ENCODE peak calls at places on chromosome 1, in eight cellular contexts. One of them, this sample, is unnamed.

GRCh38 chr1:24373044-24373443 is 40.5 kb downstream of the STPG1 start:
- DNase-seq in naive B cell: peak
- DNase-seq in GM12865: peak
- DNase-seq in lung: no peak
- DNase-seq in CD8-positive, alpha-beta T cell: no peak
- DNase-seq in activated gamma-delta T cell: no peak
- DNase-seq in H9: no peak
- DNase-seq in HCEC 1CT: no peak
- DNase-seq in this sample: no peak

GRCh38 chr1:66368261-66368660 is 165.7 kb upstream of the SGIP1 start:
- DNase-seq in H9: no peak
- DNase-seq in lung: no peak
- DNase-seq in GM12865: no peak
- DNase-seq in CD8-positive, alpha-beta T cell: no peak
- DNase-seq in HCEC 1CT: no peak
- DNase-seq in naive B cell: no peak
- DNase-seq in activated gamma-delta T cell: no peak
- DNase-seq in this sample: no peak

GRCh38 chr1:183568176-183569041 is 21.9 kb downstream of the NCF2 start:
- DNase-seq in H9: no peak
- DNase-seq in activated gamma-delta T cell: no peak
- DNase-seq in lung: no peak
- DNase-seq in CD8-positive, alpha-beta T cell: no peak
- DNase-seq in naive B cell: no peak
- DNase-seq in HCEC 1CT: no peak
- DNase-seq in GM12865: no peak
- DNase-seq in this sample: no peak

GRCh38 chr1:173039621-173040020 is 11.1 kb downstream of the TNFSF18 start:
- DNase-seq in HCEC 1CT: no peak
- DNase-seq in CD8-positive, alpha-beta T cell: no peak
- DNase-seq in H9: no peak
- DNase-seq in activated gamma-delta T cell: no peak
- DNase-seq in GM12865: no peak
- DNase-seq in naive B cell: no peak
- DNase-seq in lung: no peak
- DNase-seq in this sample: no peak

GRCh38 chr1:229117664-229118300 is 153.1 kb upstream of the RAB4A start:
- DNase-seq in GM12865: no peak
- DNase-seq in CD8-positive, alpha-beta T cell: no peak
- DNase-seq in H9: no peak
- DNase-seq in lung: peak
- DNase-seq in activated gamma-delta T cell: no peak
- DNase-seq in naive B cell: no peak
- DNase-seq in HCEC 1CT: no peak
- DNase-seq in this sample: peak

GRCh38 chr1:245592083-245592460 is 437.3 kb downstream of the KIF26B start:
- DNase-seq in CD8-positive, alpha-beta T cell: no peak
- DNase-seq in activated gamma-delta T cell: no peak
- DNase-seq in GM12865: no peak
- DNase-seq in HCEC 1CT: no peak
- DNase-seq in naive B cell: no peak
- DNase-seq in lung: no peak
- DNase-seq in H9: no peak
- DNase-seq in this sample: no peak

GRCh38 chr1:239293350-239294111 is 92.8 kb upstream of the CHRM3 start:
- DNase-seq in activated gamma-delta T cell: no peak
- DNase-seq in lung: no peak
- DNase-seq in GM12865: no peak
- DNase-seq in H9: no peak
- DNase-seq in HCEC 1CT: no peak
- DNase-seq in naive B cell: no peak
- DNase-seq in CD8-positive, alpha-beta T cell: no peak
- DNase-seq in this sample: no peak

GRCh38 chr1:203324103-203325003 is 19.0 kb downstream of the BTG2 start:
- DNase-seq in activated gamma-delta T cell: no peak
- DNase-seq in naive B cell: no peak
- DNase-seq in H9: no peak
- DNase-seq in CD8-positive, alpha-beta T cell: no peak
- DNase-seq in lung: peak
- DNase-seq in HCEC 1CT: no peak
- DNase-seq in GM12865: peak
- DNase-seq in this sample: no peak

GRCh38 chr1:21904475-21904724 is 32.7 kb downstream of the HSPG2 start:
- DNase-seq in naive B cell: no peak
- DNase-seq in H9: no peak
- DNase-seq in HCEC 1CT: no peak
- DNase-seq in lung: no peak
- DNase-seq in CD8-positive, alpha-beta T cell: no peak
- DNase-seq in GM12865: no peak
- DNase-seq in activated gamma-delta T cell: no peak
- DNase-seq in this sample: no peak

GRCh38 chr1:242228991-242229390 is 230.1 kb upstream of the MAP1LC3C start:
- DNase-seq in activated gamma-delta T cell: no peak
- DNase-seq in CD8-positive, alpha-beta T cell: no peak
- DNase-seq in lung: no peak
- DNase-seq in HCEC 1CT: no peak
- DNase-seq in naive B cell: no peak
- DNase-seq in GM12865: no peak
- DNase-seq in H9: no peak
- DNase-seq in this sample: no peak

GRCh38 chr1:214989341-214989740 is 93.2 kb upstream of the KCNK2 start:
- DNase-seq in GM12865: no peak
- DNase-seq in H9: no peak
- DNase-seq in naive B cell: no peak
- DNase-seq in CD8-positive, alpha-beta T cell: no peak
- DNase-seq in lung: no peak
- DNase-seq in HCEC 1CT: peak
- DNase-seq in activated gamma-delta T cell: no peak
- DNase-seq in this sample: no peak

GRCh38 chr1:96214982-96215381 is 506.6 kb upstream of the PTBP2 start:
- DNase-seq in activated gamma-delta T cell: no peak
- DNase-seq in CD8-positive, alpha-beta T cell: no peak
- DNase-seq in lung: no peak
- DNase-seq in GM12865: no peak
- DNase-seq in naive B cell: no peak
- DNase-seq in HCEC 1CT: no peak
- DNase-seq in H9: no peak
- DNase-seq in this sample: peak

GRCh38 chr1:34277150-34277549 is 100.4 kb downstream of the C1orf94 start:
- DNase-seq in HCEC 1CT: no peak
- DNase-seq in GM12865: no peak
- DNase-seq in activated gamma-delta T cell: no peak
- DNase-seq in lung: no peak
- DNase-seq in H9: no peak
- DNase-seq in CD8-positive, alpha-beta T cell: no peak
- DNase-seq in naive B cell: no peak
- DNase-seq in this sample: no peak

This sample was measured in fibroblast of villous mesenchyme.